ENCODE peak calls at places on chromosome 13, in five cellular contexts. V is activated B cell treated with CpG ODN at 0.5 μM for 24 hours; T is effector CD4-positive, alpha-beta T cell; F is stimulated activated naive CD4-positive, alpha-beta T cell; U is Right ventricle myocardium superior. X is an unnamed sample.

GRCh38 chr13:106133025-106133424 is 402.4 kb downstream of the EFNB2 start:
- DNase-seq in V (no peak), T (no peak), F (no peak), U (no peak), X (no peak)

GRCh38 chr13:107091386-107091785 is 523.4 kb upstream of the ARGLU1 start:
- DNase-seq in V (no peak), T (no peak), F (no peak), U (no peak), X (no peak)

GRCh38 chr13:41693434-41693833 is 236.1 kb downstream of the RGCC start:
- DNase-seq in V (no peak), T (no peak), F (no peak), U (no peak), X (no peak)

GRCh38 chr13:33676700-33677048 is 141.3 kb upstream of the RFC3 start:
- DNase-seq in V (no peak), T (no peak), F (no peak), U (peak), X (peak)

GRCh38 chr13:83248751-83249150 is 633.5 kb downstream of the SLITRK1 start:
- DNase-seq in V (no peak), T (no peak), F (no peak), U (no peak), X (no peak)

GRCh38 chr13:28037399-28037798 is 48.9 kb upstream of the URAD start:
- DNase-seq in V (no peak), T (no peak), F (no peak), U (no peak), X (no peak)

GRCh38 chr13:97275265-97275664 is 53.1 kb downstream of the MBNL2 start:
- DNase-seq in V (no peak), T (no peak), F (no peak), U (no peak), X (no peak)

GRCh38 chr13:21567714-21568113 is 36.3 kb downstream of the MICU2 start:
- DNase-seq in V (no peak), T (no peak), F (no peak), U (no peak), X (no peak)